ENCODE peak calls at places on chromosomes 13 and 19, in ten cellular contexts. C, K, G, L, V, P, H, W, Q and T are unnamed samples.

GRCh38 chr19:33464733-33465115 is 56.9 kb downstream of the PEPD start:
- DNase-seq in Q (no peak), W (no peak), L (no peak), P (no peak), C (no peak), G (peak; percentile 16), V (peak; percentile 8), K (no peak), H (no peak), T (no peak)

GRCh38 chr13:110813646-110814624 is 100.4 kb downstream of the ING1 start:
- DNase-seq in Q (no peak), W (no peak), H (no peak), P (no peak), C (no peak), K (no peak), G (no peak), L (no peak), V (no peak), T (no peak)

GRCh38 chr13:28559636-28560259 is 64.8 kb upstream of the FLT1 start:
- DNase-seq in H (no peak), L (no peak), Q (no peak), P (no peak), C (no peak), K (no peak), W (no peak), G (no peak), V (no peak), T (no peak)

GRCh38 chr19:4455742-4456565 is 1.6 kb downstream of the UBXN6 start:
- DNase-seq in V (no peak), C (peak; percentile 43), W (peak; percentile 48), L (no peak), Q (peak; percentile 43), G (peak; percentile 59), P (no peak), H (peak; percentile 68), K (peak; percentile 25), T (no peak)

GRCh38 chr13:109955598-109955997 is 169.2 kb upstream of the IRS2 start:
- DNase-seq in L (no peak), C (no peak), W (no peak), H (no peak), K (peak; percentile 3), Q (no peak), G (no peak), V (no peak), P (no peak), T (no peak)

GRCh38 chr19:6270076-6270745 is 9.6 kb downstream of the MLLT1 start:
- DNase-seq in V (no peak), G (no peak), K (no peak), W (no peak), L (no peak), C (no peak), P (no peak), Q (no peak), H (no peak), T (no peak)

GRCh38 chr13:108269601-108270328 is at the start of gene TNFSF13B:
- DNase-seq in Q (peak; percentile 1), W (peak; percentile 53), K (peak; percentile 7), L (peak; percentile 43), H (peak; percentile 66), C (peak; percentile 10), V (peak; percentile 82), P (no peak), G (peak; percentile 69), T (peak; percentile 71)

GRCh38 chr19:31592456-31592855 is 243.2 kb upstream of the TSHZ3 start:
- DNase-seq in W (no peak), C (no peak), L (no peak), H (no peak), K (no peak), G (no peak), P (no peak), Q (no peak), V (no peak), T (no peak)

GRCh38 chr13:99203601-99204579 is 3.2 kb downstream of the UBAC2 start:
- DNase-seq in K (no peak), P (no peak), V (no peak), G (no peak), W (no peak), L (no peak), C (no peak), H (no peak), Q (no peak), T (no peak)

GRCh38 chr13:33842207-33842606 is 24.3 kb downstream of the RFC3 start:
- DNase-seq in C (no peak), W (no peak), L (no peak), V (no peak), H (no peak), P (no peak), Q (no peak), G (no peak), K (no peak), T (no peak)

GRCh38 chr13:97522243-97522642 is 88.3 kb downstream of the RAP2A start:
- DNase-seq in G (no peak), Q (no peak), L (no peak), V (no peak), K (peak; percentile 85), W (no peak), P (no peak), C (no peak), H (no peak), T (no peak)

GRCh38 chr13:85260896-85261295 is 538.3 kb downstream of the SLITRK6 start:
- DNase-seq in K (no peak), P (no peak), L (no peak), V (no peak), W (no peak), C (no peak), Q (no peak), H (no peak), G (no peak), T (no peak)

GRCh38 chr19:54248016-54248601 is 5.5 kb upstream of the LILRA6 start:
- DNase-seq in C (no peak), P (no peak), G (peak; percentile 62), K (no peak), H (peak; percentile 78), V (no peak), Q (no peak), W (no peak), L (no peak), T (no peak)

GRCh38 chr19:41226053-41226873 is 7.2 kb downstream of the AXL start:
- DNase-seq in G (peak; percentile 72), L (peak; percentile 62), Q (peak; percentile 63), W (peak; percentile 75), H (peak; percentile 83), V (peak; percentile 67), K (peak; percentile 68), P (peak; percentile 44), C (no peak), T (peak; percentile 89)

DNA sequence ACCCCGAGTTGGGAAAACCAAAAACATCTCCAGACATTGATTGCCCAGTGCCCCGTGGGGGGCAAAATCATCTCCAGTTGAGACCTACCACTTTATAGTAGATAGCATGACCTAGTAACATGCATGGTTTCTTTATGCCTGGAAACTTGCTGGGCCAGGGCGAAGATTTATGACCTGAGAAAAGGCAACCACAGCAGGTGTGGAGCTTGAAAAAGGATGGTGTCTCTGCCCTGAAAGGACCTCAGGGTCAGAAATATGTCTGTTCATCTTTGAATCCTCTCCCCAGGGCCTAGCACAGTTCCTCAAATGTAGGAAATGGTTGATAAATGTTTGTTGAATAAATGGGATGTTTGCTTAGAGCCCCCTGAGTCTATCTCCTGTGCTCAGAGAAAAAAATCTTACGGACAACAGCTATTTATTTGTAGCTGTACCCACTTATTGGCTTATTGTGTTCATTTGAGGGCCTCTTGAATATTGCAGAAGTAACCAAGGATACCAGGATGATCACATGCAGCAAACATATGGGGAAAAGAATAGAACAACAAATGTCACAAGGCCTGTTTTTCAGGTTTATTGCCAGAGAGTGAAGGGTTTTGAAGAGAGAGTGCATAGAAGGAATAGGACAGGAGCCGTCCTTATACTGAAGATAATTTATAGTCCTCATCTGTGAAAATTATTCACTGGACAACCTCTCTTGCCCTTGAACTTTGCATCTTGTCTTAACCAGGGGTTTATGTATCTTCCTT is 114.5 kb downstream of the KLF5 start:
- DNase-seq in L (no peak), W (no peak), V (no peak), G (no peak), P (no peak), K (no peak), Q (no peak), H (no peak), C (no peak), T (no peak)
- H3K4me1 ChIP-seq in L (peaks cover 6% of the 10 kb centered on the region), W (peaks cover 3% of the 10 kb centered on the region), V (peaks cover 3% of the 10 kb centered on the region), G (no peaks in the 10 kb centered on the region), P (peaks cover 5% of the 10 kb centered on the region), K (peaks cover 23% of the 10 kb centered on the region), Q (no peaks in the 10 kb centered on the region), H (no peaks in the 10 kb centered on the region), C (peaks cover 33% of the 10 kb centered on the region), T (peaks cover 5% of the 10 kb centered on the region)

GRCh38 chr19:46493236-46494114 is 2.2 kb downstream of the PNMA8B start:
- DNase-seq in P (no peak), H (peak; percentile 70), C (no peak), G (peak; percentile 55), L (no peak), V (peak; percentile 53), Q (no peak), K (no peak), W (peak; percentile 62), T (no peak)
- H3K27ac ChIP-seq in P (no peak overlapping the region), H (no peak overlapping the region), C (no peak overlapping the region), G (peak overlapping the region; percentile 64), L (peak overlapping the region; percentile 73), V (no peak overlapping the region), Q (no peak overlapping the region), K (no peak overlapping the region), W (no peak overlapping the region), T (no peak overlapping the region)

GRCh38 chr13:106887686-106888085 is 319.7 kb upstream of the ARGLU1 start:
- DNase-seq in L (no peak), V (no peak), C (no peak), K (no peak), P (no peak), H (no peak), W (no peak), Q (no peak), G (no peak), T (no peak)

GRCh38 chr13:106888148-106888547 is 320.2 kb upstream of the ARGLU1 start:
- DNase-seq in P (no peak), Q (no peak), W (no peak), V (no peak), K (no peak), L (no peak), C (no peak), H (no peak), G (no peak), T (no peak)

GRCh38 chr13:106882222-106882621 is 314.3 kb upstream of the ARGLU1 start:
- DNase-seq in Q (no peak), K (no peak), W (peak; percentile 89), V (no peak), H (no peak), P (peak; percentile 87), C (no peak), L (no peak), G (no peak), T (no peak)
- H3K9me3 ChIP-seq in Q (no peaks in the 10 kb centered on the region), K (no peaks in the 10 kb centered on the region), W (no peaks in the 10 kb centered on the region), V (no peaks in the 10 kb centered on the region), H (no peaks in the 10 kb centered on the region), P (peaks cover 15% of the 10 kb centered on the region), C (peaks cover 3% of the 10 kb centered on the region), L (no peaks in the 10 kb centered on the region), G (no peaks in the 10 kb centered on the region), T (no peaks in the 10 kb centered on the region)

DNA sequence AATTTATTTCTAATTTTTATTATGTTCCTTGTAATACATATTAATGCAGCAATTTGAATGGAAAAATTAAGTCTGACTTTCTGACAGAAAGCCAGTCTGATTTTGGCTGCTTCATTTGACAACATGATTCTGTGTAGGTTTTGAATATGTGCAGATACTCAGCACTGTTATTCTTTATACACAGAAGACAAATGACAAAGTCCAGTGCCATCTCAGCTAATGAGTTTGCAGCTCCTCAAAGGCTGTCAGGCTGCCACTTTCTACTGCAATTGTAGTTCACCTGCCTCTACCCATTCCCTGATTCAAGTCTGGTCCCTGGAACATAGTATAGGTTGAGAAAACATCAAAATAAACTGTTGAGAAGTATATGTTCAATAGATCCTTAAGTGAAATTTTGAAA is 2.9 kb upstream of the CHAMP1 start:
- DNase-seq in P (no peak), C (no peak), K (no peak), V (no peak), W (no peak), G (no peak), L (no peak), Q (peak; percentile 20), H (no peak), T (peak; percentile 15)
- H3K4me1 ChIP-seq in P (no peaks in the 10 kb centered on the region), C (peaks cover 9% of the 10 kb centered on the region), K (peaks cover 33% of the 10 kb centered on the region), V (no peaks in the 10 kb centered on the region), W (peaks cover 8% of the 10 kb centered on the region), G (peaks cover 26% of the 10 kb centered on the region), L (peaks cover 23% of the 10 kb centered on the region), Q (peaks cover 8% of the 10 kb centered on the region), H (no peaks in the 10 kb centered on the region), T (peaks cover 4% of the 10 kb centered on the region)